ENCODE peak calls at places on chromosomes 7 and 10, in six cellular contexts. J is body of pancreas, C is fibroblast of the aortic adventitia, S is fibroblast of pulmonary artery, X is Peyer's patch, Q is choroid plexus epithelial cell. I is an unnamed sample.

GRCh38 chr7:16353226-16353625 is 68.1 kb downstream of the CRPPA start:
- DNase-seq in J (no peak), C (no peak), S (no peak), X (no peak), Q (no peak), I (no peak)

GRCh38 chr7:143882611-143883078 is 19.3 kb downstream of the TCAF1 start:
- DNase-seq in J (peak), C (peak), S (peak), X (peak), Q (peak), I (no peak)

GRCh38 chr7:100247152-100247757 is 27.5 kb downstream of the PVRIG start:
- DNase-seq in J (peak), C (peak), S (peak), X (no peak), Q (peak), I (no peak)

GRCh38 chr7:134831862-134832261 is 52.4 kb downstream of the CALD1 start:
- DNase-seq in J (peak), C (no peak), S (no peak), X (no peak), Q (peak), I (no peak)

GRCh38 chr10:123795846-123796590 is 95.6 kb downstream of the CPXM2 start:
- DNase-seq in J (no peak), C (no peak), S (no peak), X (no peak), Q (no peak), I (no peak)

GRCh38 chr10:129849853-129850252 is 114.2 kb downstream of the EBF3 start:
- DNase-seq in J (no peak), C (no peak), S (no peak), X (peak), Q (no peak), I (no peak)

GRCh38 chr7:92402920-92403759 is 44.1 kb upstream of the GATAD1 start:
- DNase-seq in J (no peak), C (peak), S (peak), X (no peak), Q (peak), I (no peak)

GRCh38 chr10:3500408-3500856 is 284.6 kb downstream of the KLF6 start:
- DNase-seq in J (peak), C (peak), S (peak), X (no peak), Q (peak), I (no peak)

GRCh38 chr7:155352076-155352752 is 54.5 kb downstream of the INSIG1 start:
- DNase-seq in J (peak), C (no peak), S (no peak), X (peak), Q (no peak), I (no peak)

GRCh38 chr10:119201233-119201632 is 6.1 kb upstream of the GRK5 start:
- DNase-seq in J (no peak), C (no peak), S (no peak), X (no peak), Q (no peak), I (no peak)

GRCh38 chr7:99004216-99004615 is 125.9 kb downstream of the TRRAP start:
- DNase-seq in J (no peak), C (peak), S (peak), X (no peak), Q (no peak), I (no peak)

GRCh38 chr10:123034332-123034731 is 25.5 kb downstream of the ACADSB start:
- DNase-seq in J (no peak), C (no peak), S (no peak), X (no peak), Q (no peak), I (no peak)

GRCh38 chr10:11488126-11488525 is 123.3 kb downstream of the USP6NL start:
- DNase-seq in J (no peak), C (no peak), S (no peak), X (no peak), Q (peak), I (no peak)

GRCh38 chr10:132881186-132881920 is 61.0 kb downstream of the CFAP46 start:
- DNase-seq in J (peak), C (no peak), S (no peak), X (no peak), Q (no peak), I (no peak)

GRCh38 chr10:116082211-116082610 is 190.8 kb downstream of the GFRA1 start:
- DNase-seq in J (no peak), C (no peak), S (no peak), X (no peak), Q (no peak), I (no peak)

DNA sequence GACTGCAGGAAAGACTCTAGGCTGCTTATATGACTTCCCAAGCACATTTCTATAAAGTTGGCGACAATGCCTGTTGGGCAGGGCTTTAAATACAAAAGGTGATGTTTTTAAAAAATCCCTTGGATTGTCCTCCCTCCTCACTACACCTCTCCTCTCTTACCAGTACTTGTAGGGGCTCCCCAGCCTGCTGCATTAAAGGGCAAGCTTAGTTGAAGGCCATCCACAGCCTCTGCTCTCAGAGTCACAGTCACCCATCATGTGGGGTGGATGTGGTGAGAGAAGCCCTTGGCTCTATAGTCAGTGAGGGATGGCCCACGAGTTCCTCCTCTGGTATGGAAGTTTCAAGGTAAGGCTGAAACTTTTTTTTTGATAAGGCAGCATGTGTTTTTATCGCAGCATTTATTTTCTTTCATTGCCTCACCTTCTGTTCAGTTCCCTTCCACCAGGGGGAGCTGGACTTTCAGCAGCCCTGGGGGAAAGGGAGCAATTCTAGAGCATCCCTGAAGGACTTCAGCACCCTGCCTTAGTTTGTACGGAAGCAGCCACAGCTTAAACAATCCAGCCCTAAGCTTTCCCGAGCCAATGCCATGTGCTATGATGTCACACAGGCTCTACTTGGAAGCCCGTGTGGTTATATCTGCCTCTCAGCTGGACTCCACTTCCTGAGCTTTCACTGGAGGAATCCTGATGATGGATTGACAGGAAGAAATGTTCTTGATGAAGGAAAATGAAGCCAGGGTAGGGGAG is 131.9 kb downstream of the CALCR start:
- DNase-seq in J (peak), C (peak), S (peak), X (no peak), Q (peak), I (peak)
- TF ChIP-seq CTCF in J (peak), C (peak), S (peak), X (peak), Q (peak), I (peak)

GRCh38 chr10:105159268-105159667 is 518.2 kb downstream of the SORCS3 start:
- DNase-seq in J (no peak), C (no peak), S (no peak), X (no peak), Q (no peak), I (no peak)

GRCh38 chr10:105161149-105161548 is 520.1 kb downstream of the SORCS3 start:
- DNase-seq in J (no peak), C (no peak), S (no peak), X (no peak), Q (no peak), I (no peak)

GRCh38 chr10:105161767-105162166 is 520.7 kb downstream of the SORCS3 start:
- DNase-seq in J (no peak), C (no peak), S (no peak), X (no peak), Q (no peak), I (no peak)
- TF ChIP-seq CTCF in J (no peak), C (no peak), S (no peak), X (no peak), Q (no peak), I (no peak)

GRCh38 chr7:22729180-22729579 is 2.2 kb downstream of the IL6 start:
- DNase-seq in J (no peak), C (peak), S (peak), X (no peak), Q (no peak), I (no peak)

GRCh38 chr7:22730921-22731654 is 4.1 kb downstream of the IL6 start:
- DNase-seq in J (no peak), C (peak), S (peak), X (no peak), Q (peak), I (no peak)

GRCh38 chr7:22733761-22734160 is 6.8 kb downstream of the IL6 start:
- DNase-seq in J (no peak), C (no peak), S (no peak), X (no peak), Q (no peak), I (no peak)

GRCh38 chr7:22731781-22732180 is 4.8 kb downstream of the IL6 start:
- DNase-seq in J (no peak), C (peak), S (peak), X (no peak), Q (no peak), I (no peak)

GRCh38 chr7:22732556-22733126 is 5.6 kb downstream of the IL6 start:
- DNase-seq in J (no peak), C (peak), S (peak), X (no peak), Q (peak), I (no peak)
- TF ChIP-seq CTCF in J (peak), C (peak), S (peak), X (no peak), Q (peak), I (no peak)

GRCh38 chr7:4960363-4960762 is 1.4 kb upstream of the MMD2 start:
- DNase-seq in J (peak), C (no peak), S (no peak), X (peak), Q (no peak), I (no peak)
- TF ChIP-seq CTCF in J (no peak), C (no peak), S (no peak), X (no peak), Q (peak), I (no peak)

GRCh38 chr10:71941318-71941717 is 22.9 kb upstream of the CHST3 start:
- DNase-seq in J (no peak), C (no peak), S (no peak), X (no peak), Q (no peak), I (no peak)
- TF ChIP-seq CTCF in J (no peak), C (no peak), S (no peak), X (no peak), Q (no peak), I (no peak)